ENCODE peak calls at places on chromosome 19, in five cellular contexts. S is fibroblast of lung, N is A673, U is right lobe of liver, A is body of pancreas. V is an unnamed sample.
A peak's percentile ranks its signal among the peaks of the same experiment; 100 is the strongest.

GRCh38 chr19:58154287-58154678 is 3.7 kb upstream of the ZNF329 start:
- DNase-seq in S (peak; percentile 61), N (peak; percentile 8), U (peak; percentile 75), A (peak; percentile 42), V (peak; percentile 71)

GRCh38 chr19:1514986-1515721 is 2.3 kb upstream of the ADAMTSL5 start:
- DNase-seq in S (no peak), N (no peak), U (peak; percentile 32), A (no peak), V (no peak)

GRCh38 chr19:42271861-42272534 is 2.9 kb downstream of the CIC start:
- DNase-seq in S (no peak), N (no peak), U (no peak), A (no peak), V (no peak)

GRCh38 chr19:6236310-6237291 is 43.2 kb downstream of the MLLT1 start:
- DNase-seq in S (no peak), N (no peak), U (no peak), A (peak; percentile 95), V (no peak)

GRCh38 chr19:46571495-46571894 is 29.6 kb upstream of the CALM3 start:
- DNase-seq in S (no peak), N (peak; percentile 61), U (no peak), A (no peak), V (peak; percentile 31)

GRCh38 chr19:22026687-22027086 is 15.9 kb upstream of the ZNF208 start:
- DNase-seq in S (no peak), N (no peak), U (no peak), A (no peak), V (no peak)

GRCh38 chr19:33461256-33462111 is 60.1 kb downstream of the PEPD start:
- DNase-seq in S (no peak), N (no peak), U (no peak), A (no peak), V (no peak)

GRCh38 chr19:51688665-51689571 is 4.2 kb upstream of the SPACA6 start:
- DNase-seq in S (peak; percentile 98), N (peak; percentile 94), U (peak; percentile 82), A (peak; percentile 87), V (peak; percentile 99)

GRCh38 chr19:4206818-4207484 is 22.4 kb upstream of the EBI3 start:
- DNase-seq in S (peak; percentile 14), N (peak; percentile 73), U (no peak), A (no peak), V (peak; percentile 68)

GRCh38 chr19:821976-822773 is 420 bp upstream of the PLPPR3 start:
- DNase-seq in S (no peak), N (no peak), U (no peak), A (no peak), V (no peak)

GRCh38 chr19:3491396-3492119 is 8.3 kb upstream of the SMIM44 start:
- DNase-seq in S (no peak), N (no peak), U (no peak), A (no peak), V (no peak)

GRCh38 chr19:56191711-56192110 is 5.9 kb downstream of the ZSCAN5B start:
- DNase-seq in S (no peak), N (no peak), U (no peak), A (no peak), V (no peak)

GRCh38 chr19:56191115-56191514 is 6.5 kb downstream of the ZSCAN5B start:
- DNase-seq in S (no peak), N (no peak), U (no peak), A (no peak), V (no peak)

GRCh38 chr19:56193981-56194380 is 3.6 kb downstream of the ZSCAN5B start:
- DNase-seq in S (no peak), N (no peak), U (no peak), A (no peak), V (no peak)

GRCh38 chr19:56189785-56190184 is 7.8 kb downstream of the ZSCAN5B start:
- DNase-seq in S (no peak), N (no peak), U (no peak), A (no peak), V (no peak)
- TF ChIP-seq CTCF in S (no peak), N (no peak), U (no peak), A (no peak), V (no peak)

DNA sequence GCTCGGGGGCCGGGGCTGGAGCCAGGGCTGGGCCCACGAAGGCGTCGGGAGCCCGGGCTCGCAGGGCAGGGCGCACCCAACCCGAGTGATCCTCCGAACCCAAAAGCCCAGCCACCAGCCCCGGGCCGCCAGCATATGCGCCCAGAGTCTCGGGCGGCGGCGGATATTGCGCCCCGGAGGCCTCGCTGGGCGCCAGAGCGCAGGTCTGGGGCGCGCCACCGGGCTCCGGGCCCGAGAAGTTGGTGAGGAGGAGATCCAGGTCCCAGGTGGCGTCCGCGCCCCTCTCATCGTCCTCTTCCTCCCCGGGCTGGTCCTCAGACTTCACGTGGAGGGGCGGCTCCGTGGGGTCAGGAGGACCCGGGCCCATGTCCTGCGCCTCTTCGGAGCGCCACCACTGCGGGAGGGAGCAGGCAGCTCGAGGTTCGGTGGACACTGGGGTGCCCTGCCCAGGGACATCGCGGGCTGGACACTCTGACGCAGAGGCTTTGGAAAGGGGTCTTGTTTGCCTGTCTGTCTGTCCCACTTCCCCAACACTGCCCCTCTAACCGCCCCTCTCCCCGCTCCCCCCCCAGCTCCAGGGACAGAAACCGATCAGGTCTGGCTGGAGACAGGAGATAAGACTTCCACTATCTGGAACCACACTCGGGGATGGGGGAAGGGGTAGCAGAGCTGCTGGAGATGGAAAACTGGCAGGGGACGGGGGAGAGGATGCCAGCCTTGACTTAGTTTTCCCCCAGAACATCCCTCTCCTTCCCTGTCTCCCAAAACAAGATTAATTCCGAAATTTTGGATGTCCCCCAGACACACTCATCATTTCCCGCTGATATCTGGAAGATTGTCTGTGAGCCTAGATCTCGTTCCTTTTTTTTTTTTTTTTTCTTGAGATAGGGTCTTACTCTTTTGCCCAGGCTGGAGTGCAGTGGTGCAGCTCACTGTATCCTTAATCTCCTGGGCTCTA is 973 bp downstream of the KLF1 start:
- DNase-seq in S (peak; percentile 2), N (no peak), U (no peak), A (no peak), V (peak; percentile 16)
- H3K4me3 ChIP-seq in S (no peak overlapping the region), N (peak overlapping the region; percentile 46), U (peak overlapping the region; percentile 22), A (no peak overlapping the region), V (peak overlapping the region; percentile 11)

DNA sequence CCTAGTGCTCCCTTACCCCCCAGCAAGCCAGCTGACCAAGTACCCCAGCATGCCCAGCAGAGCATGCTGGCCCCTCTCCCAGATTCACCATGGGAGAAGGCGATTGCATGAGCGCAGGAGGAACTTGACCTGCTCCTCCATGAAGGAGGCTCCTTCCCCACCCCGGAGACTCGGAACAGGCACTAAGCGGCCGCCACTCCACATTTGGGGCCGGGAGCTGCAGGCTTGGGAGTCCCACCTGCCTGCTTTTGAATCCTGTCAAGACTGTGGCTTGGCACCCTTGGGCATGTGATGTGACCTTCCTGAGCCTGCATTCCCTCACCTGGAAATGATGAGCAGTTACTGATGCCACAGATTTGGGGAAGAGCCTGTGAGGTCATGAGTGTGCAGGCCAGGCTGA is 12.7 kb upstream of the TIMM50 start:
- DNase-seq in S (no peak), N (no peak), U (no peak), A (no peak), V (no peak)
- TF ChIP-seq CTCF in S (no peak), N (no peak), U (no peak), A (no peak), V (no peak)

GRCh38 chr19:7697721-7698287 is 4.1 kb downstream of the FCER2 start:
- DNase-seq in S (no peak), N (no peak), U (no peak), A (no peak), V (no peak)

GRCh38 chr19:7699422-7700127 is 2.4 kb downstream of the FCER2 start:
- DNase-seq in S (peak; percentile 3), N (no peak), U (no peak), A (no peak), V (no peak)

GRCh38 chr19:7700128-7700470 is 1.8 kb downstream of the FCER2 start:
- DNase-seq in S (no peak), N (no peak), U (no peak), A (no peak), V (no peak)

GRCh38 chr19:7698583-7698982 is 3.3 kb downstream of the FCER2 start:
- DNase-seq in S (no peak), N (no peak), U (no peak), A (no peak), V (no peak)

GRCh38 chr19:7699003-7699402 is 2.9 kb downstream of the FCER2 start:
- DNase-seq in S (no peak), N (no peak), U (no peak), A (no peak), V (no peak)
- H3K4me3 ChIP-seq in S (no peak overlapping the region), N (no peak overlapping the region), U (no peak overlapping the region), A (no peak overlapping the region), V (no peak overlapping the region)